ENCODE peak calls at places on chromosomes 7 and 10, in five cellular contexts. U is globus pallidus; H is Ammon's horn; F is GM13977; P is stimulated activated CD4-positive, alpha-beta T cell treated with anti-CD3 and anti-CD28 coated beads, Interleukin-2, amount 100 ng/mL, for 48 hours. C is an unnamed sample.

GRCh38 chr7:25035274-25035673 is 55.3 kb upstream of the OSBPL3 start:
- DNase-seq in U (no peak), H (no peak), F (no peak), P (no peak), C (no peak)

GRCh38 chr7:47380325-47381131 is 201.4 kb downstream of the TNS3 start:
- DNase-seq in U (no peak), H (no peak), F (no peak), P (no peak), C (no peak)

GRCh38 chr10:90193240-90193985 is 492.0 kb downstream of the KIF20B start:
- DNase-seq in U (no peak), H (no peak), F (no peak), P (no peak), C (no peak)

GRCh38 chr10:110919971-110920881 is 822 bp downstream of the SHOC2 start:
- DNase-seq in U (peak; percentile 42), H (peak; percentile 49), F (peak; percentile 32), P (no peak), C (peak; percentile 57)

GRCh38 chr7:91784469-91784868 is 96.0 kb downstream of the MTERF1 start:
- DNase-seq in U (peak; percentile 5), H (peak; percentile 25), F (peak; percentile 10), P (no peak), C (no peak)

GRCh38 chr7:5690931-5691461 is 90.5 kb downstream of the RNF216 start:
- DNase-seq in U (no peak), H (no peak), F (no peak), P (no peak), C (no peak)

GRCh38 chr10:20944789-20945502 is 47.8 kb upstream of the NEBL start:
- DNase-seq in U (no peak), H (no peak), F (no peak), P (no peak), C (no peak)

GRCh38 chr10:80894797-80895467 is 357.2 kb downstream of the SH2D4B start:
- DNase-seq in U (no peak), H (no peak), F (no peak), P (no peak), C (no peak)

GRCh38 chr10:95653895-95654294 is 2.6 kb downstream of the ALDH18A1 start:
- DNase-seq in U (no peak), H (no peak), F (no peak), P (no peak), C (no peak)

GRCh38 chr10:35331894-35332640 is 4.2 kb upstream of the CCNY start:
- DNase-seq in U (no peak), H (no peak), F (no peak), P (no peak), C (no peak)

GRCh38 chr7:72281325-72281724 is 130.8 kb downstream of the CALN1 start:
- DNase-seq in U (no peak), H (no peak), F (no peak), P (no peak), C (no peak)

GRCh38 chr10:871951-872403 is 59.5 kb downstream of the LARP4B start:
- DNase-seq in U (no peak), H (no peak), F (no peak), P (no peak), C (no peak)

GRCh38 chr7:41685684-41686083 is 17.2 kb downstream of the INHBA start:
- DNase-seq in U (no peak), H (no peak), F (no peak), P (no peak), C (no peak)

GRCh38 chr10:17026686-17027485 is 102.7 kb downstream of the CUBN start:
- DNase-seq in U (no peak), H (no peak), F (peak; percentile 23), P (peak; percentile 56), C (no peak)

GRCh38 chr10:76297787-76298281 is 866.4 kb downstream of the LRMDA start:
- DNase-seq in U (no peak), H (no peak), F (no peak), P (no peak), C (no peak)

GRCh38 chr7:157780312-157780711 is 443.5 kb downstream of the DNAJB6 start:
- DNase-seq in U (no peak), H (no peak), F (no peak), P (no peak), C (no peak)

GRCh38 chr10:84424731-84425165 is 96.4 kb downstream of the CCSER2 start:
- DNase-seq in U (peak; percentile 94), H (peak; percentile 95), F (no peak), P (no peak), C (no peak)

GRCh38 chr10:94358480-94358879 is 4.3 kb downstream of the NOC3L start:
- DNase-seq in U (no peak), H (no peak), F (no peak), P (no peak), C (no peak)

GRCh38 chr10:22568928-22569327 is 145.4 kb downstream of the PIP4K2A start:
- DNase-seq in U (no peak), H (no peak), F (no peak), P (no peak), C (no peak)

GRCh38 chr7:63047546-63047945 is 951.1 kb upstream of the ZNF722 start:
- DNase-seq in U (no peak), H (no peak), F (no peak), P (no peak), C (no peak)

GRCh38 chr7:7103343-7104313 is 78.7 kb upstream of the C1GALT1 start:
- DNase-seq in U (peak; percentile 65), H (peak; percentile 69), F (peak; percentile 60), P (no peak), C (peak; percentile 47)

GRCh38 chr10:76333801-76334200 is 902.4 kb downstream of the LRMDA start:
- DNase-seq in U (no peak), H (no peak), F (no peak), P (no peak), C (no peak)

GRCh38 chr7:159031135-159031701 is 113.4 kb downstream of the VIPR2 start:
- DNase-seq in U (no peak), H (peak; percentile 24), F (no peak), P (no peak), C (no peak)

GRCh38 chr7:27220440-27220955 is 20.6 kb upstream of the HOXA13 start:
- DNase-seq in U (no peak), H (no peak), F (no peak), P (no peak), C (no peak)

GRCh38 chr7:15864260-15864991 is 177.9 kb upstream of the MEOX2 start:
- DNase-seq in U (no peak), H (no peak), F (no peak), P (no peak), C (no peak)

GRCh38 chr10:62224606-62225005 is 44.0 kb downstream of the RTKN2 start:
- DNase-seq in U (no peak), H (no peak), F (no peak), P (no peak), C (no peak)

GRCh38 chr10:50216894-50217293 is 34.4 kb downstream of the ASAH2 start:
- DNase-seq in U (peak; percentile 2), H (no peak), F (no peak), P (no peak), C (no peak)

GRCh38 chr10:103820101-103821062 is 35.0 kb downstream of the SH3PXD2A start:
- DNase-seq in U (no peak), H (no peak), F (no peak), P (no peak), C (no peak)

GRCh38 chr7:142177869-142178268 is 66.4 kb downstream of the MGAM2 start:
- DNase-seq in U (no peak), H (no peak), F (no peak), P (no peak), C (no peak)

GRCh38 chr7:151265351-151265931 is 16.9 kb upstream of the SMARCD3 start:
- DNase-seq in U (no peak), H (no peak), F (no peak), P (no peak), C (no peak)

GRCh38 chr10:43233601-43234430 is 33.0 kb downstream of the RASGEF1A start:
- DNase-seq in U (no peak), H (no peak), F (no peak), P (no peak), C (no peak)

C was measured in B cell.